ENCODE peak calls at places on chromosomes 5 and 9, in four cellular contexts. M is choroid plexus epithelial cell, Z is lower leg skin, K is PC-9. P is an unnamed sample.

GRCh38 chr9:114602620-114603019 is 8.5 kb upstream of the TMEM268 start:
- DNase-seq in M (no peak), Z (peak), K (no peak), P (no peak)

GRCh38 chr5:65364907-65365306 is 116.8 kb downstream of the ADAMTS6 start:
- DNase-seq in M (peak), Z (no peak), K (no peak), P (no peak)

GRCh38 chr9:81113408-81114124 is 575.8 kb downstream of the TLE1 start:
- DNase-seq in M (no peak), Z (no peak), K (no peak), P (no peak)

GRCh38 chr5:86968311-86968753 is 299.4 kb upstream of the RASA1 start:
- DNase-seq in M (peak), Z (no peak), K (no peak), P (no peak)

GRCh38 chr5:158494541-158494940 is 605.2 kb downstream of the EBF1 start:
- DNase-seq in M (no peak), Z (no peak), K (no peak), P (no peak)

GRCh38 chr9:87528969-87529368 is 31.3 kb downstream of the DAPK1 start:
- DNase-seq in M (no peak), Z (no peak), K (no peak), P (no peak)

GRCh38 chr9:107638922-107639321 is 149.4 kb upstream of the KLF4 start:
- DNase-seq in M (peak), Z (peak), K (no peak), P (no peak)

GRCh38 chr5:178074266-178074952 is 38.9 kb upstream of the N4BP3 start:
- DNase-seq in M (peak), Z (no peak), K (no peak), P (no peak)

GRCh38 chr5:138179277-138179857 is 455 bp downstream of the KIF20A start:
- DNase-seq in M (no peak), Z (no peak), K (no peak), P (peak)

GRCh38 chr5:149834246-149834855 is 104.2 kb downstream of the PPARGC1B start:
- DNase-seq in M (peak), Z (no peak), K (peak), P (peak)

GRCh38 chr5:95446009-95446408 is 54.8 kb downstream of the FAM81B start:
- DNase-seq in M (peak), Z (no peak), K (peak), P (no peak)

GRCh38 chr9:12538842-12539584 is 154.2 kb upstream of the TYRP1 start:
- DNase-seq in M (peak), Z (no peak), K (no peak), P (no peak)

GRCh38 chr9:111896942-111897830 is 572 bp downstream of the UGCG start:
- DNase-seq in M (no peak), Z (peak), K (no peak), P (peak)

GRCh38 chr5:88145603-88146467 is 122.8 kb downstream of the TMEM161B start:
- DNase-seq in M (no peak), Z (no peak), K (no peak), P (no peak)

GRCh38 chr5:127988149-127988755 is 95.3 kb upstream of the SLC12A2 start:
- DNase-seq in M (peak), Z (no peak), K (peak), P (no peak)

GRCh38 chr5:16849181-16849580 is 86.9 kb downstream of the MYO10 start:
- DNase-seq in M (no peak), Z (no peak), K (no peak), P (no peak)

GRCh38 chr5:140881889-140882590 is at the start of gene PCDHA13:
- DNase-seq in M (no peak), Z (no peak), K (no peak), P (no peak)

GRCh38 chr9:27505744-27506161 is 18.3 kb upstream of the IFNK start:
- DNase-seq in M (no peak), Z (no peak), K (no peak), P (no peak)

GRCh38 chr5:173318881-173319609 is 9.2 kb downstream of the STC2 start:
- DNase-seq in M (peak), Z (peak), K (peak), P (no peak)

GRCh38 chr5:10797246-10797645 is 36.2 kb upstream of the DAP start:
- DNase-seq in M (peak), Z (no peak), K (peak), P (no peak)

GRCh38 chr5:177535125-177535524 is 18.4 kb upstream of the DDX41 start:
- DNase-seq in M (peak), Z (no peak), K (no peak), P (no peak)

GRCh38 chr5:25964009-25964372 is 1074.4 kb downstream of the CDH9 start:
- DNase-seq in M (no peak), Z (no peak), K (no peak), P (no peak)

GRCh38 chr5:93569295-93570164 is 11.5 kb downstream of the NR2F1-AS1 start:
- DNase-seq in M (peak), Z (no peak), K (no peak), P (no peak)

GRCh38 chr5:149988126-149988525 is 12.3 kb downstream of the TIGD6 start:
- DNase-seq in M (no peak), Z (no peak), K (peak), P (no peak)

GRCh38 chr5:178688551-178688950 is 41.9 kb downstream of the ZNF354A start:
- DNase-seq in M (peak), Z (no peak), K (peak), P (no peak)

GRCh38 chr5:59317772-59318205 is 575.7 kb downstream of the PDE4D start:
- DNase-seq in M (no peak), Z (no peak), K (no peak), P (no peak)

GRCh38 chr5:39395521-39395920 is 29.3 kb downstream of the DAB2 start:
- DNase-seq in M (peak), Z (no peak), K (no peak), P (no peak)

GRCh38 chr9:96663506-96664120 is 8.5 kb upstream of the PRXL2C start:
- DNase-seq in M (peak), Z (no peak), K (no peak), P (no peak)

GRCh38 chr5:168768172-168768571 is 189.0 kb upstream of the PANK3 start:
- DNase-seq in M (no peak), Z (no peak), K (no peak), P (no peak)

P was measured in stimulated activated effector memory CD8-positive, alpha-beta T cell treated with anti-CD3 and anti-CD28 coated beads, Interleukin-12 subunit alpha, Interleukin-12 subunit beta, amount 100 ng/mL, for 72 hours.